ENCODE peak calls at places on chromosomes 4 and X, in ten cellular contexts. O is fibroblast of pulmonary artery; W is effector memory CD4-positive, alpha-beta T cell; Q is mucosa of descending colon; F is left lung; B is HFF-Myc; C is OCI-LY7; K is astrocyte; J is tibial artery; N is fibroblast of mammary gland. Y is an unnamed sample.

GRCh38 chr4:139530833-139531427 is 25.1 kb downstream of the SETD7 start:
- DNase-seq in F (no peak), O (peak; percentile 54), B (no peak), N (peak; percentile 41), J (no peak), C (peak; percentile 50), K (no peak), Q (peak; percentile 43), W (peak; percentile 44), Y (peak; percentile 75)

GRCh38 chr4:7878323-7878722 is 61.3 kb downstream of the AFAP1 start:
- DNase-seq in K (no peak), N (no peak), B (no peak), W (no peak), J (no peak), O (no peak), F (no peak), C (no peak), Q (no peak), Y (no peak)

GRCh38 chrX:68945603-68946228 is 116.9 kb downstream of the EFNB1 start:
- DNase-seq in C (no peak), F (no peak), B (no peak), W (no peak), J (no peak), O (peak; percentile 86), K (peak; percentile 48), Q (no peak), N (peak; percentile 65), Y (no peak)

GRCh38 chrX:135520022-135520552 is 373 bp upstream of the INTS6L start:
- DNase-seq in F (no peak), O (peak; percentile 71), C (peak; percentile 0), B (no peak), W (no peak), K (peak; percentile 76), J (no peak), Q (no peak), N (peak; percentile 39), Y (no peak)

GRCh38 chr4:98557497-98557896 is 100.9 kb downstream of the TSPAN5 start:
- DNase-seq in Q (no peak), F (no peak), J (no peak), N (peak; percentile 82), K (peak; percentile 68), W (no peak), O (peak; percentile 80), C (no peak), B (no peak), Y (no peak)

GRCh38 chr4:168674077-168674747 is 177.4 kb downstream of the PALLD start:
- DNase-seq in Q (no peak), C (no peak), F (no peak), O (peak; percentile 43), K (peak; percentile 40), J (no peak), W (no peak), B (no peak), N (peak; percentile 38), Y (no peak)

GRCh38 chrX:24643116-24643515 is 4.0 kb downstream of the PCYT1B start:
- DNase-seq in O (peak; percentile 15), F (no peak), B (no peak), Q (no peak), J (no peak), W (no peak), C (no peak), N (peak; percentile 44), K (no peak), Y (no peak)

GRCh38 chrX:40145670-40146470 is 48.1 kb upstream of the BCOR start:
- DNase-seq in K (no peak), W (no peak), F (no peak), C (no peak), N (no peak), O (no peak), Q (peak; percentile 23), J (no peak), B (no peak), Y (no peak)

GRCh38 chr4:57098945-57099344 is 11.2 kb downstream of the IGFBP7 start:
- DNase-seq in C (no peak), O (peak; percentile 89), W (no peak), K (peak; percentile 91), J (no peak), B (no peak), F (no peak), N (peak; percentile 89), Q (no peak), Y (no peak)

GRCh38 chr4:169540774-169541173 is 71.6 kb downstream of the NEK1 start:
- DNase-seq in F (no peak), Q (no peak), J (no peak), C (no peak), O (peak; percentile 21), N (no peak), K (no peak), W (no peak), B (no peak), Y (no peak)

GRCh38 chrX:3582421-3582820 is 131.0 kb downstream of the PRKX start:
- DNase-seq in O (no peak), N (peak; percentile 31), B (peak; percentile 30), J (no peak), K (peak; percentile 14), F (no peak), W (no peak), C (no peak), Q (no peak), Y (no peak)

GRCh38 chrX:41033299-41033698 is 51.9 kb upstream of the USP9X start:
- DNase-seq in F (no peak), J (no peak), B (no peak), W (no peak), C (no peak), O (no peak), Q (no peak), N (peak; percentile 30), K (no peak), Y (no peak)

GRCh38 chr4:2910409-2910808 is 52.8 kb downstream of the NOP14 start:
- DNase-seq in W (no peak), J (no peak), F (no peak), K (no peak), N (no peak), B (no peak), O (no peak), Q (no peak), C (peak; percentile 18), Y (peak; percentile 10)

GRCh38 chrX:19110642-19111041 is 11.6 kb downstream of the ADGRG2 start:
- DNase-seq in W (no peak), B (no peak), J (no peak), O (no peak), Q (no peak), K (no peak), F (no peak), N (no peak), C (no peak), Y (no peak)

DNA sequence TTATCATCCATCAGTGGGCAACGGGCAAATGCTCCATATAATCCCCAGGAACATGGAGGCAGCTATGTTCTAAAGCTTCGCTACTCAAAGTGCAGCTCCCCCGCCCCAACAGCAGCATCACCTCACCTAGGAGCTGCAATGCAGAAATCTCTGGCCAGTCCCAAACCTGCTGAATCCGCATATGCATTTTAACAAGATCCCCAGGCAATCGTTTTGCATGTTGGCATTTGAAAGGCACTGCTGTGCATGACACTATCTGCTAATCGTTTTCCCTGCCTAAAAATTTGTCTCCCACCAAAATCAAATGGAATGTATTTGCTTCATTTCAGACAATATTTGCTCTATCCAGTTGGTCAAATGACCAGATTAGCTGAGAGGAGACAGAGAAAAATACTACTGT is 15.2 kb downstream of the ADGRG2 start:
- DNase-seq in C (no peak), W (no peak), B (no peak), K (no peak), N (no peak), Q (no peak), J (no peak), O (no peak), F (no peak), Y (no peak)
- H3K4me3 ChIP-seq in C (no peak overlapping the region), W (no peak overlapping the region), B (no peak overlapping the region), K (no peak overlapping the region), N (no peak overlapping the region), Q (no peak overlapping the region), J (no peak overlapping the region), O (no peak overlapping the region), F (no peak overlapping the region), Y (no peak overlapping the region)

GRCh38 chrX:19541196-19541595 is 25.9 kb upstream of the MAP3K15 start:
- DNase-seq in J (no peak), W (no peak), Q (no peak), B (no peak), N (no peak), F (no peak), C (no peak), O (no peak), K (no peak), Y (no peak)
- H3K4me3 ChIP-seq in J (no peak overlapping the region), W (no peak overlapping the region), Q (no peak overlapping the region), B (no peak overlapping the region), N (no peak overlapping the region), F (no peak overlapping the region), C (no peak overlapping the region), O (no peak overlapping the region), K (no peak overlapping the region), Y (no peak overlapping the region)

GRCh38 chr4:91567594-91567993 is 736.2 kb upstream of the GRID2 start:
- DNase-seq in J (no peak), B (no peak), O (no peak), C (no peak), K (no peak), N (no peak), F (no peak), W (no peak), Q (no peak), Y (no peak)
- H3K4me3 ChIP-seq in J (no peak overlapping the region), B (no peak overlapping the region), O (no peak overlapping the region), C (no peak overlapping the region), K (no peak overlapping the region), N (no peak overlapping the region), F (no peak overlapping the region), W (no peak overlapping the region), Q (no peak overlapping the region), Y (no peak overlapping the region)

GRCh38 chr4:66097271-66097670 is 427.0 kb upstream of the EPHA5 start:
- DNase-seq in B (no peak), C (no peak), K (no peak), N (no peak), Q (no peak), W (no peak), O (no peak), F (no peak), J (no peak), Y (no peak)
- H3K4me3 ChIP-seq in B (no peak overlapping the region), C (no peak overlapping the region), K (no peak overlapping the region), N (no peak overlapping the region), Q (no peak overlapping the region), W (no peak overlapping the region), O (no peak overlapping the region), F (no peak overlapping the region), J (no peak overlapping the region), Y (no peak overlapping the region)

Y was measured in right lobe of liver.